ENCODE peak calls at places on chromosomes 6 and 20, in four cellular contexts. One of them, this sample, is unnamed.

GRCh38 chr6:155418017-155418749 is 37.5 kb downstream of the NOX3 start:
- DNase-seq in heart left ventricle: no peak
- DNase-seq in ACHN: no peak
- DNase-seq in A549: no peak
- DNase-seq in this sample: no peak

GRCh38 chr6:31734703-31735500 is 1.4 kb downstream of the CLIC1 start:
- DNase-seq in A549: peak
- DNase-seq in ACHN: peak
- DNase-seq in heart left ventricle: peak
- DNase-seq in this sample: peak

GRCh38 chr20:37163832-37164554 is 15.1 kb upstream of the RPN2 start:
- DNase-seq in A549: no peak
- DNase-seq in heart left ventricle: no peak
- DNase-seq in ACHN: no peak
- DNase-seq in this sample: no peak

GRCh38 chr6:27040244-27041042 is 207.1 kb upstream of the PRSS16 start:
- DNase-seq in heart left ventricle: no peak
- DNase-seq in ACHN: no peak
- DNase-seq in A549: no peak
- DNase-seq in this sample: peak

GRCh38 chr20:32638848-32639247 is 34.9 kb downstream of the C20orf203 start:
- DNase-seq in A549: no peak
- DNase-seq in ACHN: no peak
- DNase-seq in heart left ventricle: no peak
- DNase-seq in this sample: no peak

GRCh38 chr6:12578097-12578496 is 138.5 kb upstream of the PHACTR1 start:
- DNase-seq in A549: no peak
- DNase-seq in ACHN: no peak
- DNase-seq in heart left ventricle: no peak
- DNase-seq in this sample: no peak

GRCh38 chr20:39264506-39265172 is 302.5 kb downstream of the DHX35 start:
- DNase-seq in A549: peak
- DNase-seq in heart left ventricle: no peak
- DNase-seq in ACHN: peak
- DNase-seq in this sample: peak

GRCh38 chr6:107060704-107061103 is 32.7 kb downstream of the MTRES1 start:
- DNase-seq in heart left ventricle: no peak
- DNase-seq in A549: no peak
- DNase-seq in ACHN: no peak
- DNase-seq in this sample: no peak

GRCh38 chr6:20444786-20445271 is 43.1 kb downstream of the E2F3 start:
- DNase-seq in heart left ventricle: no peak
- DNase-seq in ACHN: no peak
- DNase-seq in A549: peak
- DNase-seq in this sample: no peak

This sample was measured in HepG2.